ENCODE peak calls at places on chromosomes 2 and 18, in six cellular contexts. One of them, this sample, is unnamed.

GRCh38 chr2:2831656-2832055 is 500.6 kb upstream of the MYT1L start:
- DNase-seq in effector CD8-positive, alpha-beta T cell: no peak
- DNase-seq in endothelial cell: no peak
- DNase-seq in upper lobe of left lung: peak; percentile 10
- DNase-seq in stimulated activated CD8-positive, alpha-beta memory T cell treated with anti-CD3 and anti-CD28 coated beads, Interleukin-12 subunit alpha, Interleukin-12 subunit beta, amount 100 ng/mL, for 1 hour: no peak
- DNase-seq in activated CD4-positive, alpha-beta T cell treated with anti-CD3 and anti-CD28 coated beads for 4 hours: no peak
- DNase-seq in this sample: no peak

GRCh38 chr2:60353406-60353800 is 200.1 kb downstream of the BCL11A start:
- DNase-seq in upper lobe of left lung: no peak
- DNase-seq in stimulated activated CD8-positive, alpha-beta memory T cell treated with anti-CD3 and anti-CD28 coated beads, Interleukin-12 subunit alpha, Interleukin-12 subunit beta, amount 100 ng/mL, for 1 hour: no peak
- DNase-seq in activated CD4-positive, alpha-beta T cell treated with anti-CD3 and anti-CD28 coated beads for 4 hours: no peak
- DNase-seq in endothelial cell: no peak
- DNase-seq in effector CD8-positive, alpha-beta T cell: no peak
- DNase-seq in this sample: no peak

GRCh38 chr2:16140771-16141640 is 200.7 kb downstream of the MYCN start:
- DNase-seq in activated CD4-positive, alpha-beta T cell treated with anti-CD3 and anti-CD28 coated beads for 4 hours: no peak
- DNase-seq in effector CD8-positive, alpha-beta T cell: no peak
- DNase-seq in stimulated activated CD8-positive, alpha-beta memory T cell treated with anti-CD3 and anti-CD28 coated beads, Interleukin-12 subunit alpha, Interleukin-12 subunit beta, amount 100 ng/mL, for 1 hour: no peak
- DNase-seq in upper lobe of left lung: no peak
- DNase-seq in endothelial cell: no peak
- DNase-seq in this sample: no peak

GRCh38 chr18:75282746-75283145 is 72.1 kb downstream of the TSHZ1 start:
- DNase-seq in activated CD4-positive, alpha-beta T cell treated with anti-CD3 and anti-CD28 coated beads for 4 hours: no peak
- DNase-seq in effector CD8-positive, alpha-beta T cell: no peak
- DNase-seq in stimulated activated CD8-positive, alpha-beta memory T cell treated with anti-CD3 and anti-CD28 coated beads, Interleukin-12 subunit alpha, Interleukin-12 subunit beta, amount 100 ng/mL, for 1 hour: no peak
- DNase-seq in upper lobe of left lung: no peak
- DNase-seq in endothelial cell: no peak
- DNase-seq in this sample: no peak

GRCh38 chr18:62759704-62760402 is 44.5 kb downstream of the PHLPP1 start:
- DNase-seq in effector CD8-positive, alpha-beta T cell: no peak
- DNase-seq in endothelial cell: no peak
- DNase-seq in activated CD4-positive, alpha-beta T cell treated with anti-CD3 and anti-CD28 coated beads for 4 hours: no peak
- DNase-seq in stimulated activated CD8-positive, alpha-beta memory T cell treated with anti-CD3 and anti-CD28 coated beads, Interleukin-12 subunit alpha, Interleukin-12 subunit beta, amount 100 ng/mL, for 1 hour: no peak
- DNase-seq in upper lobe of left lung: no peak
- DNase-seq in this sample: no peak

GRCh38 chr2:67486041-67486796 is 89.1 kb downstream of the ETAA1 start:
- DNase-seq in endothelial cell: no peak
- DNase-seq in effector CD8-positive, alpha-beta T cell: no peak
- DNase-seq in stimulated activated CD8-positive, alpha-beta memory T cell treated with anti-CD3 and anti-CD28 coated beads, Interleukin-12 subunit alpha, Interleukin-12 subunit beta, amount 100 ng/mL, for 1 hour: no peak
- DNase-seq in activated CD4-positive, alpha-beta T cell treated with anti-CD3 and anti-CD28 coated beads for 4 hours: no peak
- DNase-seq in upper lobe of left lung: peak; percentile 80
- DNase-seq in this sample: peak; percentile 49

GRCh38 chr2:152961376-152961775 is 243.0 kb downstream of the ARL6IP6 start:
- DNase-seq in activated CD4-positive, alpha-beta T cell treated with anti-CD3 and anti-CD28 coated beads for 4 hours: no peak
- DNase-seq in endothelial cell: no peak
- DNase-seq in upper lobe of left lung: no peak
- DNase-seq in effector CD8-positive, alpha-beta T cell: no peak
- DNase-seq in stimulated activated CD8-positive, alpha-beta memory T cell treated with anti-CD3 and anti-CD28 coated beads, Interleukin-12 subunit alpha, Interleukin-12 subunit beta, amount 100 ng/mL, for 1 hour: no peak
- DNase-seq in this sample: no peak

GRCh38 chr2:188600536-188601210 is 309.0 kb downstream of the GULP1 start:
- DNase-seq in endothelial cell: no peak
- DNase-seq in upper lobe of left lung: no peak
- DNase-seq in stimulated activated CD8-positive, alpha-beta memory T cell treated with anti-CD3 and anti-CD28 coated beads, Interleukin-12 subunit alpha, Interleukin-12 subunit beta, amount 100 ng/mL, for 1 hour: no peak
- DNase-seq in effector CD8-positive, alpha-beta T cell: no peak
- DNase-seq in activated CD4-positive, alpha-beta T cell treated with anti-CD3 and anti-CD28 coated beads for 4 hours: no peak
- DNase-seq in this sample: no peak

GRCh38 chr2:145190031-145190703 is 670.2 kb upstream of the ZEB2 start:
- DNase-seq in activated CD4-positive, alpha-beta T cell treated with anti-CD3 and anti-CD28 coated beads for 4 hours: no peak
- DNase-seq in endothelial cell: no peak
- DNase-seq in upper lobe of left lung: no peak
- DNase-seq in stimulated activated CD8-positive, alpha-beta memory T cell treated with anti-CD3 and anti-CD28 coated beads, Interleukin-12 subunit alpha, Interleukin-12 subunit beta, amount 100 ng/mL, for 1 hour: no peak
- DNase-seq in effector CD8-positive, alpha-beta T cell: no peak
- DNase-seq in this sample: no peak

GRCh38 chr2:109057686-109058085 is 68.7 kb upstream of the EDAR start:
- DNase-seq in endothelial cell: no peak
- DNase-seq in stimulated activated CD8-positive, alpha-beta memory T cell treated with anti-CD3 and anti-CD28 coated beads, Interleukin-12 subunit alpha, Interleukin-12 subunit beta, amount 100 ng/mL, for 1 hour: no peak
- DNase-seq in activated CD4-positive, alpha-beta T cell treated with anti-CD3 and anti-CD28 coated beads for 4 hours: no peak
- DNase-seq in upper lobe of left lung: no peak
- DNase-seq in effector CD8-positive, alpha-beta T cell: peak; percentile 14
- DNase-seq in this sample: no peak

GRCh38 chr2:84965192-84965516 is 5.8 kb upstream of the KCMF1 start:
- DNase-seq in activated CD4-positive, alpha-beta T cell treated with anti-CD3 and anti-CD28 coated beads for 4 hours: no peak
- DNase-seq in upper lobe of left lung: no peak
- DNase-seq in endothelial cell: no peak
- DNase-seq in stimulated activated CD8-positive, alpha-beta memory T cell treated with anti-CD3 and anti-CD28 coated beads, Interleukin-12 subunit alpha, Interleukin-12 subunit beta, amount 100 ng/mL, for 1 hour: no peak
- DNase-seq in effector CD8-positive, alpha-beta T cell: no peak
- DNase-seq in this sample: no peak

GRCh38 chr2:138391956-138392355 is 109.6 kb upstream of the SPOPL start:
- DNase-seq in upper lobe of left lung: no peak
- DNase-seq in stimulated activated CD8-positive, alpha-beta memory T cell treated with anti-CD3 and anti-CD28 coated beads, Interleukin-12 subunit alpha, Interleukin-12 subunit beta, amount 100 ng/mL, for 1 hour: no peak
- DNase-seq in activated CD4-positive, alpha-beta T cell treated with anti-CD3 and anti-CD28 coated beads for 4 hours: no peak
- DNase-seq in endothelial cell: no peak
- DNase-seq in effector CD8-positive, alpha-beta T cell: no peak
- DNase-seq in this sample: no peak

GRCh38 chr2:22189893-22190292 is 1066.1 kb downstream of the TDRD15 start:
- DNase-seq in upper lobe of left lung: no peak
- DNase-seq in endothelial cell: no peak
- DNase-seq in activated CD4-positive, alpha-beta T cell treated with anti-CD3 and anti-CD28 coated beads for 4 hours: no peak
- DNase-seq in effector CD8-positive, alpha-beta T cell: no peak
- DNase-seq in stimulated activated CD8-positive, alpha-beta memory T cell treated with anti-CD3 and anti-CD28 coated beads, Interleukin-12 subunit alpha, Interleukin-12 subunit beta, amount 100 ng/mL, for 1 hour: no peak
- DNase-seq in this sample: no peak

GRCh38 chr18:42412896-42413295 is 457.9 kb downstream of the PIK3C3 start:
- DNase-seq in activated CD4-positive, alpha-beta T cell treated with anti-CD3 and anti-CD28 coated beads for 4 hours: no peak
- DNase-seq in upper lobe of left lung: no peak
- DNase-seq in endothelial cell: no peak
- DNase-seq in stimulated activated CD8-positive, alpha-beta memory T cell treated with anti-CD3 and anti-CD28 coated beads, Interleukin-12 subunit alpha, Interleukin-12 subunit beta, amount 100 ng/mL, for 1 hour: no peak
- DNase-seq in effector CD8-positive, alpha-beta T cell: no peak
- DNase-seq in this sample: no peak

GRCh38 chr2:44776924-44777480 is 164.5 kb upstream of the SIX3 start:
- DNase-seq in activated CD4-positive, alpha-beta T cell treated with anti-CD3 and anti-CD28 coated beads for 4 hours: no peak
- DNase-seq in effector CD8-positive, alpha-beta T cell: no peak
- DNase-seq in upper lobe of left lung: no peak
- DNase-seq in endothelial cell: no peak
- DNase-seq in stimulated activated CD8-positive, alpha-beta memory T cell treated with anti-CD3 and anti-CD28 coated beads, Interleukin-12 subunit alpha, Interleukin-12 subunit beta, amount 100 ng/mL, for 1 hour: no peak
- DNase-seq in this sample: no peak

GRCh38 chr2:168210216-168210897 is 37.0 kb downstream of the STK39 start:
- DNase-seq in endothelial cell: no peak
- DNase-seq in activated CD4-positive, alpha-beta T cell treated with anti-CD3 and anti-CD28 coated beads for 4 hours: no peak
- DNase-seq in upper lobe of left lung: no peak
- DNase-seq in stimulated activated CD8-positive, alpha-beta memory T cell treated with anti-CD3 and anti-CD28 coated beads, Interleukin-12 subunit alpha, Interleukin-12 subunit beta, amount 100 ng/mL, for 1 hour: no peak
- DNase-seq in effector CD8-positive, alpha-beta T cell: no peak
- DNase-seq in this sample: no peak

GRCh38 chr2:160440888-160441287 is 52.7 kb downstream of the RBMS1 start:
- DNase-seq in endothelial cell: no peak
- DNase-seq in activated CD4-positive, alpha-beta T cell treated with anti-CD3 and anti-CD28 coated beads for 4 hours: no peak
- DNase-seq in upper lobe of left lung: no peak
- DNase-seq in stimulated activated CD8-positive, alpha-beta memory T cell treated with anti-CD3 and anti-CD28 coated beads, Interleukin-12 subunit alpha, Interleukin-12 subunit beta, amount 100 ng/mL, for 1 hour: no peak
- DNase-seq in effector CD8-positive, alpha-beta T cell: no peak
- DNase-seq in this sample: no peak

GRCh38 chr18:59015531-59016152 is 124.0 kb upstream of the SEC11C start:
- DNase-seq in upper lobe of left lung: no peak
- DNase-seq in stimulated activated CD8-positive, alpha-beta memory T cell treated with anti-CD3 and anti-CD28 coated beads, Interleukin-12 subunit alpha, Interleukin-12 subunit beta, amount 100 ng/mL, for 1 hour: no peak
- DNase-seq in activated CD4-positive, alpha-beta T cell treated with anti-CD3 and anti-CD28 coated beads for 4 hours: no peak
- DNase-seq in effector CD8-positive, alpha-beta T cell: no peak
- DNase-seq in endothelial cell: no peak
- DNase-seq in this sample: no peak

GRCh38 chr18:77948571-77948970 is 698.9 kb downstream of the GALR1 start:
- DNase-seq in effector CD8-positive, alpha-beta T cell: no peak
- DNase-seq in stimulated activated CD8-positive, alpha-beta memory T cell treated with anti-CD3 and anti-CD28 coated beads, Interleukin-12 subunit alpha, Interleukin-12 subunit beta, amount 100 ng/mL, for 1 hour: no peak
- DNase-seq in upper lobe of left lung: no peak
- DNase-seq in endothelial cell: no peak
- DNase-seq in activated CD4-positive, alpha-beta T cell treated with anti-CD3 and anti-CD28 coated beads for 4 hours: no peak
- DNase-seq in this sample: no peak

GRCh38 chr2:174634130-174635014 is 36.8 kb upstream of the WIPF1 start:
- DNase-seq in stimulated activated CD8-positive, alpha-beta memory T cell treated with anti-CD3 and anti-CD28 coated beads, Interleukin-12 subunit alpha, Interleukin-12 subunit beta, amount 100 ng/mL, for 1 hour: no peak
- DNase-seq in effector CD8-positive, alpha-beta T cell: peak; percentile 7
- DNase-seq in endothelial cell: no peak
- DNase-seq in upper lobe of left lung: peak; percentile 34
- DNase-seq in activated CD4-positive, alpha-beta T cell treated with anti-CD3 and anti-CD28 coated beads for 4 hours: peak; percentile 43
- DNase-seq in this sample: no peak

GRCh38 chr18:74806700-74807416 is 209.2 kb downstream of the ZNF407 start:
- DNase-seq in endothelial cell: no peak
- DNase-seq in upper lobe of left lung: no peak
- DNase-seq in effector CD8-positive, alpha-beta T cell: no peak
- DNase-seq in activated CD4-positive, alpha-beta T cell treated with anti-CD3 and anti-CD28 coated beads for 4 hours: no peak
- DNase-seq in stimulated activated CD8-positive, alpha-beta memory T cell treated with anti-CD3 and anti-CD28 coated beads, Interleukin-12 subunit alpha, Interleukin-12 subunit beta, amount 100 ng/mL, for 1 hour: no peak
- DNase-seq in this sample: no peak

GRCh38 chr18:74501386-74501785 is 5.2 kb downstream of the CNDP2 start:
- DNase-seq in stimulated activated CD8-positive, alpha-beta memory T cell treated with anti-CD3 and anti-CD28 coated beads, Interleukin-12 subunit alpha, Interleukin-12 subunit beta, amount 100 ng/mL, for 1 hour: no peak
- DNase-seq in endothelial cell: no peak
- DNase-seq in effector CD8-positive, alpha-beta T cell: no peak
- DNase-seq in activated CD4-positive, alpha-beta T cell treated with anti-CD3 and anti-CD28 coated beads for 4 hours: no peak
- DNase-seq in upper lobe of left lung: peak; percentile 26
- DNase-seq in this sample: no peak

GRCh38 chr2:204040016-204040415 is 103.5 kb downstream of the ICOS start:
- DNase-seq in effector CD8-positive, alpha-beta T cell: no peak
- DNase-seq in stimulated activated CD8-positive, alpha-beta memory T cell treated with anti-CD3 and anti-CD28 coated beads, Interleukin-12 subunit alpha, Interleukin-12 subunit beta, amount 100 ng/mL, for 1 hour: no peak
- DNase-seq in upper lobe of left lung: no peak
- DNase-seq in activated CD4-positive, alpha-beta T cell treated with anti-CD3 and anti-CD28 coated beads for 4 hours: no peak
- DNase-seq in endothelial cell: no peak
- DNase-seq in this sample: no peak

GRCh38 chr18:36829362-36830140 is 624 bp downstream of the KIAA1328 start:
- DNase-seq in effector CD8-positive, alpha-beta T cell: no peak
- DNase-seq in stimulated activated CD8-positive, alpha-beta memory T cell treated with anti-CD3 and anti-CD28 coated beads, Interleukin-12 subunit alpha, Interleukin-12 subunit beta, amount 100 ng/mL, for 1 hour: no peak
- DNase-seq in activated CD4-positive, alpha-beta T cell treated with anti-CD3 and anti-CD28 coated beads for 4 hours: no peak
- DNase-seq in endothelial cell: no peak
- DNase-seq in upper lobe of left lung: peak; percentile 53
- DNase-seq in this sample: no peak

GRCh38 chr2:71608441-71608840 is 155.1 kb downstream of the DYSF start:
- DNase-seq in endothelial cell: peak; percentile 2
- DNase-seq in stimulated activated CD8-positive, alpha-beta memory T cell treated with anti-CD3 and anti-CD28 coated beads, Interleukin-12 subunit alpha, Interleukin-12 subunit beta, amount 100 ng/mL, for 1 hour: no peak
- DNase-seq in effector CD8-positive, alpha-beta T cell: no peak
- DNase-seq in activated CD4-positive, alpha-beta T cell treated with anti-CD3 and anti-CD28 coated beads for 4 hours: no peak
- DNase-seq in upper lobe of left lung: peak; percentile 12
- DNase-seq in this sample: peak; percentile 12

GRCh38 chr2:19362652-19363473 is 4.4 kb upstream of the OSR1 start:
- DNase-seq in stimulated activated CD8-positive, alpha-beta memory T cell treated with anti-CD3 and anti-CD28 coated beads, Interleukin-12 subunit alpha, Interleukin-12 subunit beta, amount 100 ng/mL, for 1 hour: peak; percentile 25
- DNase-seq in upper lobe of left lung: peak; percentile 81
- DNase-seq in endothelial cell: peak; percentile 80
- DNase-seq in activated CD4-positive, alpha-beta T cell treated with anti-CD3 and anti-CD28 coated beads for 4 hours: peak; percentile 51
- DNase-seq in effector CD8-positive, alpha-beta T cell: peak; percentile 14
- DNase-seq in this sample: peak; percentile 82

GRCh38 chr2:190036071-190036470 is 26.5 kb downstream of the MSTN start:
- DNase-seq in activated CD4-positive, alpha-beta T cell treated with anti-CD3 and anti-CD28 coated beads for 4 hours: no peak
- DNase-seq in endothelial cell: no peak
- DNase-seq in effector CD8-positive, alpha-beta T cell: no peak
- DNase-seq in upper lobe of left lung: no peak
- DNase-seq in stimulated activated CD8-positive, alpha-beta memory T cell treated with anti-CD3 and anti-CD28 coated beads, Interleukin-12 subunit alpha, Interleukin-12 subunit beta, amount 100 ng/mL, for 1 hour: no peak
- DNase-seq in this sample: no peak

GRCh38 chr2:218029366-218030360 is 26.9 kb upstream of the TNS1 start:
- DNase-seq in endothelial cell: no peak
- DNase-seq in effector CD8-positive, alpha-beta T cell: no peak
- DNase-seq in stimulated activated CD8-positive, alpha-beta memory T cell treated with anti-CD3 and anti-CD28 coated beads, Interleukin-12 subunit alpha, Interleukin-12 subunit beta, amount 100 ng/mL, for 1 hour: no peak
- DNase-seq in activated CD4-positive, alpha-beta T cell treated with anti-CD3 and anti-CD28 coated beads for 4 hours: no peak
- DNase-seq in upper lobe of left lung: peak; percentile 17
- DNase-seq in this sample: no peak

GRCh38 chr2:27428213-27428977 is at the start of gene NRBP1:
- DNase-seq in upper lobe of left lung: peak; percentile 91
- DNase-seq in stimulated activated CD8-positive, alpha-beta memory T cell treated with anti-CD3 and anti-CD28 coated beads, Interleukin-12 subunit alpha, Interleukin-12 subunit beta, amount 100 ng/mL, for 1 hour: peak; percentile 86
- DNase-seq in activated CD4-positive, alpha-beta T cell treated with anti-CD3 and anti-CD28 coated beads for 4 hours: peak; percentile 89
- DNase-seq in endothelial cell: peak; percentile 91
- DNase-seq in effector CD8-positive, alpha-beta T cell: peak; percentile 84
- DNase-seq in this sample: peak; percentile 97